ENCODE peak calls at places on chromosomes 7 and 10, in nine cellular contexts. One of them, this sample, is unnamed.

GRCh38 chr10:120979435-120980315 is 128.5 kb downstream of the WDR11 start:
- DNase-seq in prostate gland: peak; percentile 61
- DNase-seq in sigmoid colon: no peak
- DNase-seq in IMR-90: no peak
- DNase-seq in adrenal gland: peak; percentile 74
- DNase-seq in ovary: peak; percentile 57
- DNase-seq in HCT116: peak; percentile 62
- DNase-seq in right lobe of liver: peak; percentile 53
- DNase-seq in H1: peak; percentile 74
- DNase-seq in this sample: peak; percentile 72

GRCh38 chr7:101453617-101454016 is 90.9 kb downstream of the COL26A1 start:
- DNase-seq in sigmoid colon: no peak
- DNase-seq in ovary: no peak
- DNase-seq in HCT116: no peak
- DNase-seq in adrenal gland: no peak
- DNase-seq in right lobe of liver: no peak
- DNase-seq in H1: no peak
- DNase-seq in IMR-90: no peak
- DNase-seq in prostate gland: no peak
- DNase-seq in this sample: no peak

GRCh38 chr7:73442222-73442902 is 8.8 kb downstream of the FZD9 start:
- DNase-seq in adrenal gland: no peak
- DNase-seq in HCT116: no peak
- DNase-seq in sigmoid colon: peak; percentile 38
- DNase-seq in H1: no peak
- DNase-seq in ovary: no peak
- DNase-seq in IMR-90: no peak
- DNase-seq in prostate gland: no peak
- DNase-seq in right lobe of liver: no peak
- DNase-seq in this sample: peak; percentile 33

GRCh38 chr10:31076589-31076988 is 44.9 kb upstream of the ZNF438 start:
- DNase-seq in prostate gland: no peak
- DNase-seq in adrenal gland: no peak
- DNase-seq in right lobe of liver: no peak
- DNase-seq in ovary: no peak
- DNase-seq in HCT116: no peak
- DNase-seq in sigmoid colon: no peak
- DNase-seq in H1: no peak
- DNase-seq in IMR-90: no peak
- DNase-seq in this sample: no peak

GRCh38 chr10:103668351-103669242 is 175.1 kb downstream of the NEURL1 start:
- DNase-seq in sigmoid colon: peak; percentile 91
- DNase-seq in HCT116: no peak
- DNase-seq in ovary: peak; percentile 86
- DNase-seq in IMR-90: peak; percentile 55
- DNase-seq in adrenal gland: peak; percentile 76
- DNase-seq in prostate gland: no peak
- DNase-seq in H1: no peak
- DNase-seq in right lobe of liver: no peak
- DNase-seq in this sample: peak; percentile 77

GRCh38 chr7:90869335-90869734 is 273.2 kb downstream of the CDK14 start:
- DNase-seq in prostate gland: no peak
- DNase-seq in right lobe of liver: no peak
- DNase-seq in ovary: no peak
- DNase-seq in sigmoid colon: no peak
- DNase-seq in HCT116: no peak
- DNase-seq in IMR-90: no peak
- DNase-seq in adrenal gland: no peak
- DNase-seq in H1: no peak
- DNase-seq in this sample: no peak

GRCh38 chr10:30413996-30414576 is 19.9 kb upstream of the MAP3K8 start:
- DNase-seq in H1: no peak
- DNase-seq in prostate gland: peak; percentile 56
- DNase-seq in right lobe of liver: no peak
- DNase-seq in HCT116: peak; percentile 40
- DNase-seq in IMR-90: peak; percentile 71
- DNase-seq in ovary: no peak
- DNase-seq in sigmoid colon: no peak
- DNase-seq in adrenal gland: peak; percentile 62
- DNase-seq in this sample: no peak

GRCh38 chr10:130696870-130697269 is 560.7 kb downstream of the GLRX3 start:
- DNase-seq in prostate gland: no peak
- DNase-seq in ovary: no peak
- DNase-seq in right lobe of liver: no peak
- DNase-seq in sigmoid colon: no peak
- DNase-seq in H1: no peak
- DNase-seq in IMR-90: no peak
- DNase-seq in adrenal gland: no peak
- DNase-seq in HCT116: no peak
- DNase-seq in this sample: no peak

GRCh38 chr10:101683226-101683625 is 11.7 kb downstream of the FBXW4 start:
- DNase-seq in H1: no peak
- DNase-seq in prostate gland: no peak
- DNase-seq in IMR-90: peak; percentile 24
- DNase-seq in adrenal gland: no peak
- DNase-seq in right lobe of liver: no peak
- DNase-seq in sigmoid colon: no peak
- DNase-seq in HCT116: no peak
- DNase-seq in ovary: no peak
- DNase-seq in this sample: no peak

GRCh38 chr10:101684782-101685181 is 10.2 kb downstream of the FBXW4 start:
- DNase-seq in HCT116: no peak
- DNase-seq in sigmoid colon: no peak
- DNase-seq in right lobe of liver: no peak
- DNase-seq in prostate gland: no peak
- DNase-seq in IMR-90: no peak
- DNase-seq in adrenal gland: no peak
- DNase-seq in ovary: no peak
- DNase-seq in H1: no peak
- DNase-seq in this sample: no peak

GRCh38 chr10:101690461-101690860 is 4.5 kb downstream of the FBXW4 start:
- DNase-seq in prostate gland: no peak
- DNase-seq in HCT116: no peak
- DNase-seq in right lobe of liver: no peak
- DNase-seq in IMR-90: no peak
- DNase-seq in sigmoid colon: no peak
- DNase-seq in adrenal gland: no peak
- DNase-seq in ovary: no peak
- DNase-seq in H1: no peak
- DNase-seq in this sample: no peak

GRCh38 chr10:101686133-101686925 is 8.6 kb downstream of the FBXW4 start:
- DNase-seq in HCT116: no peak
- DNase-seq in IMR-90: peak; percentile 12
- DNase-seq in H1: no peak
- DNase-seq in prostate gland: no peak
- DNase-seq in adrenal gland: no peak
- DNase-seq in ovary: no peak
- DNase-seq in right lobe of liver: no peak
- DNase-seq in sigmoid colon: no peak
- DNase-seq in this sample: no peak

DNA sequence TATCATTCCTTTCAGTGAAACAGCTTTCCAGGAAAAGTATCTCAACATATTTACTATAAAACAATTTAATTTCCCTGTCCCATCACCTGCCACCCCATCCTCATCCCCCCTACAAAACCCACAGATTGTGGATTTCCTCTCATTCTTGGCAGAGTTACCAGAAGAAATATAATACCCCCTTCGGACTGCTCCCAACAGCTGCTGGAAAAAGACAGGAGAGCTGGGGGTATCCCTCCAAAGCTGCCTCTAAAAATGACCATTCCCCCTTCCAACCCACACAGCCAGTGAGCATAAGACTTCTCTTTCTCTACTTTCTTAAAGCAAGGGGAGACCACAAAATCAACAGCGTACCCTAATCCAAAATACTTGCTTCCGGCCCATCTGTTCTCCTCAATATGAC is 7.9 kb downstream of the FBXW4 start:
- DNase-seq in prostate gland: no peak
- DNase-seq in right lobe of liver: no peak
- DNase-seq in HCT116: no peak
- DNase-seq in sigmoid colon: no peak
- DNase-seq in H1: no peak
- DNase-seq in IMR-90: no peak
- DNase-seq in ovary: no peak
- DNase-seq in adrenal gland: no peak
- DNase-seq in this sample: no peak
- H3K4me1 ChIP-seq in prostate gland: no peaks in the 10 kb centered on the region
- H3K4me1 ChIP-seq in right lobe of liver: no peaks in the 10 kb centered on the region
- H3K4me1 ChIP-seq in HCT116: no peaks in the 10 kb centered on the region
- H3K4me1 ChIP-seq in sigmoid colon: peaks cover 28% of the 10 kb centered on the region
- H3K4me1 ChIP-seq in H1: peaks cover 2% of the 10 kb centered on the region
- H3K4me1 ChIP-seq in IMR-90: peaks cover 13% of the 10 kb centered on the region
- H3K4me1 ChIP-seq in ovary: peaks cover 2% of the 10 kb centered on the region
- H3K4me1 ChIP-seq in adrenal gland: peaks cover 44% of the 10 kb centered on the region
- H3K4me1 ChIP-seq in this sample: peaks cover 31% of the 10 kb centered on the region

GRCh38 chr10:48309711-48310226 is 3.3 kb downstream of the MAPK8 start:
- DNase-seq in sigmoid colon: no peak
- DNase-seq in IMR-90: peak; percentile 64
- DNase-seq in prostate gland: no peak
- DNase-seq in HCT116: peak; percentile 67
- DNase-seq in adrenal gland: no peak
- DNase-seq in H1: no peak
- DNase-seq in right lobe of liver: no peak
- DNase-seq in ovary: no peak
- DNase-seq in this sample: no peak

GRCh38 chr10:48306870-48307531 is 524 bp downstream of the MAPK8 start:
- DNase-seq in prostate gland: peak; percentile 32
- DNase-seq in IMR-90: peak; percentile 35
- DNase-seq in HCT116: no peak
- DNase-seq in sigmoid colon: peak; percentile 75
- DNase-seq in adrenal gland: peak; percentile 70
- DNase-seq in right lobe of liver: no peak
- DNase-seq in ovary: peak; percentile 84
- DNase-seq in H1: peak; percentile 56
- DNase-seq in this sample: peak; percentile 69

GRCh38 chr10:48307584-48307983 is 1.1 kb downstream of the MAPK8 start:
- DNase-seq in IMR-90: no peak
- DNase-seq in prostate gland: no peak
- DNase-seq in right lobe of liver: no peak
- DNase-seq in HCT116: no peak
- DNase-seq in sigmoid colon: no peak
- DNase-seq in adrenal gland: no peak
- DNase-seq in ovary: no peak
- DNase-seq in H1: no peak
- DNase-seq in this sample: no peak

GRCh38 chr10:48305905-48306264 is 592 bp upstream of the MAPK8 start:
- DNase-seq in IMR-90: no peak
- DNase-seq in right lobe of liver: no peak
- DNase-seq in ovary: no peak
- DNase-seq in sigmoid colon: no peak
- DNase-seq in H1: no peak
- DNase-seq in prostate gland: no peak
- DNase-seq in adrenal gland: no peak
- DNase-seq in HCT116: no peak
- DNase-seq in this sample: no peak

DNA sequence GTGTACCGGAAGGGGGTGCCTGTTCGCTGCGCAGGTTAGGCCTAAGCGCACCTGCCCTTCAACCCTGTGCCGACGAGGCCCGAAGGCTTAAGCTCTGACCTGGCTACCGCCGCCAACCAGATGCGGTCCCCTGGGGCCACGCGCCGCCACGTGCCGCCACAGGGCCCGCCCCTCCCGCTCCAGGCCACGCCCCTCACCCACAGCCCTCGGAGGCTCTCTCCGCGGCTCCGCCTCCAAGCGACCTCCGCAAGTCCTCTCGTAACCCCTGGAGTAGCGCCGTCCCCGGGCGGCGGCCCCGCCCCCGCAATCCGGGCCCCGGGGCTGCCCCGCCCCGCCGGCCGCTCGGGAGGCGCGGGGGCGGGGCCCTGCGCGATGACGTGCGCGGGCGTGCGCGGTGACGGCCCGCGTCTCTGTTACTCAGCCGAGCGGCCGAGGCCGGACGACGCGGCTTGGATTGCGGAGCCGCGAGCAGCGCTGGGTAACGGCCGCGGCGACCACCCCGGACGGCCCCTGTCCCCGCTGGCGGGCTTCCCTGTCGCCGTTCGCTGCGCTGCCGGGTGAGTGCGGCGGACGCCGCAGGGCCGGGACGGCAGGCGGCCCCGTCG is at the start of gene MAPK8:
- DNase-seq in right lobe of liver: peak; percentile 97
- DNase-seq in adrenal gland: peak; percentile 95
- DNase-seq in ovary: peak; percentile 96
- DNase-seq in sigmoid colon: peak; percentile 95
- DNase-seq in HCT116: peak; percentile 85
- DNase-seq in IMR-90: peak; percentile 81
- DNase-seq in H1: peak; percentile 99
- DNase-seq in prostate gland: peak; percentile 83
- DNase-seq in this sample: peak; percentile 94
- TF ChIP-seq POLR2A in right lobe of liver: peak; percentile 96
- TF ChIP-seq POLR2A in adrenal gland: peak; percentile 99
- TF ChIP-seq POLR2A in ovary: peak; percentile 94
- TF ChIP-seq POLR2A in sigmoid colon: no peak
- TF ChIP-seq POLR2A in HCT116: no peak
- TF ChIP-seq POLR2A in IMR-90: peak; percentile 96
- TF ChIP-seq POLR2A in H1: peak; percentile 87
- TF ChIP-seq POLR2A in prostate gland: peak; percentile 98
- TF ChIP-seq POLR2A in this sample: peak; percentile 98

GRCh38 chr10:115046686-115047244 is 46.4 kb upstream of the ATRNL1 start:
- DNase-seq in prostate gland: no peak
- DNase-seq in right lobe of liver: no peak
- DNase-seq in H1: peak; percentile 23
- DNase-seq in sigmoid colon: no peak
- DNase-seq in ovary: no peak
- DNase-seq in adrenal gland: no peak
- DNase-seq in HCT116: no peak
- DNase-seq in IMR-90: no peak
- DNase-seq in this sample: no peak
- TF ChIP-seq CTCF in prostate gland: no peak
- TF ChIP-seq CTCF in right lobe of liver: no peak
- TF ChIP-seq CTCF in H1: no peak
- TF ChIP-seq CTCF in sigmoid colon: no peak
- TF ChIP-seq CTCF in ovary: no peak
- TF ChIP-seq CTCF in adrenal gland: no peak
- TF ChIP-seq CTCF in HCT116: no peak
- TF ChIP-seq CTCF in IMR-90: no peak
- TF ChIP-seq CTCF in this sample: no peak

GRCh38 chr7:129865932-129866214 is 86.9 kb downstream of the UBE2H start:
- DNase-seq in H1: no peak
- DNase-seq in sigmoid colon: no peak
- DNase-seq in HCT116: no peak
- DNase-seq in IMR-90: no peak
- DNase-seq in ovary: no peak
- DNase-seq in adrenal gland: no peak
- DNase-seq in right lobe of liver: no peak
- DNase-seq in prostate gland: no peak
- DNase-seq in this sample: peak; percentile 20

GRCh38 chr7:129865093-129865931 is 87.4 kb downstream of the UBE2H start:
- DNase-seq in sigmoid colon: no peak
- DNase-seq in adrenal gland: no peak
- DNase-seq in H1: no peak
- DNase-seq in prostate gland: no peak
- DNase-seq in right lobe of liver: no peak
- DNase-seq in HCT116: no peak
- DNase-seq in ovary: no peak
- DNase-seq in IMR-90: peak; percentile 69
- DNase-seq in this sample: no peak

GRCh38 chr7:129859188-129859587 is 93.6 kb downstream of the UBE2H start:
- DNase-seq in adrenal gland: no peak
- DNase-seq in right lobe of liver: no peak
- DNase-seq in sigmoid colon: no peak
- DNase-seq in prostate gland: no peak
- DNase-seq in IMR-90: peak; percentile 15
- DNase-seq in ovary: no peak
- DNase-seq in HCT116: no peak
- DNase-seq in H1: no peak
- DNase-seq in this sample: no peak

GRCh38 chr7:129864042-129864441 is 88.7 kb downstream of the UBE2H start:
- DNase-seq in adrenal gland: peak; percentile 54
- DNase-seq in HCT116: no peak
- DNase-seq in H1: no peak
- DNase-seq in sigmoid colon: no peak
- DNase-seq in IMR-90: no peak
- DNase-seq in ovary: no peak
- DNase-seq in prostate gland: peak; percentile 78
- DNase-seq in right lobe of liver: no peak
- DNase-seq in this sample: peak; percentile 54

GRCh38 chr7:129862672-129863071 is 90.1 kb downstream of the UBE2H start:
- DNase-seq in right lobe of liver: no peak
- DNase-seq in ovary: no peak
- DNase-seq in prostate gland: no peak
- DNase-seq in adrenal gland: no peak
- DNase-seq in H1: no peak
- DNase-seq in sigmoid colon: no peak
- DNase-seq in IMR-90: no peak
- DNase-seq in HCT116: no peak
- DNase-seq in this sample: peak; percentile 26
- H3K4me1 ChIP-seq in right lobe of liver: peaks cover 2% of the 10 kb centered on the region
- H3K4me1 ChIP-seq in ovary: peaks cover 19% of the 10 kb centered on the region
- H3K4me1 ChIP-seq in prostate gland: peaks cover 2% of the 10 kb centered on the region
- H3K4me1 ChIP-seq in adrenal gland: peaks cover 90% of the 10 kb centered on the region
- H3K4me1 ChIP-seq in H1: peaks cover 9% of the 10 kb centered on the region
- H3K4me1 ChIP-seq in sigmoid colon: peaks cover 69% of the 10 kb centered on the region
- H3K4me1 ChIP-seq in IMR-90: peaks cover 23% of the 10 kb centered on the region
- H3K4me1 ChIP-seq in HCT116: peaks cover 86% of the 10 kb centered on the region
- H3K4me1 ChIP-seq in this sample: peaks cover 90% of the 10 kb centered on the region

This sample was measured in thyroid gland.